ENCODE peak calls at places on chromosomes 2 and 18, in six cellular contexts. O is transverse colon, A is K562, T is heart left ventricle, F is fibroblast of mammary gland, I is hippocampal formation. S is an unnamed sample.

GRCh38 chr18:5073026-5073944 is 123.8 kb downstream of the AKAIN1 start:
- DNase-seq in O (peak), A (peak), T (no peak), F (peak), I (no peak), S (no peak)

GRCh38 chr2:109344270-109344805 is 215.3 kb downstream of the SH3RF3 start:
- DNase-seq in O (no peak), A (no peak), T (no peak), F (no peak), I (no peak), S (no peak)

GRCh38 chr18:45231606-45232005 is 383.7 kb upstream of the SLC14A2 start:
- DNase-seq in O (no peak), A (no peak), T (no peak), F (no peak), I (no peak), S (no peak)

GRCh38 chr2:12637754-12638153 is 79.0 kb upstream of the TRIB2 start:
- DNase-seq in O (no peak), A (no peak), T (no peak), F (peak), I (no peak), S (no peak)

GRCh38 chr2:237591379-237591881 is 896 bp upstream of the RAB17 start:
- DNase-seq in O (peak), A (peak), T (no peak), F (peak), I (no peak), S (no peak)

GRCh38 chr2:118902279-118903028 is 39.5 kb upstream of the MARCO start:
- DNase-seq in O (no peak), A (no peak), T (no peak), F (no peak), I (no peak), S (no peak)

GRCh38 chr2:205686231-205687017 is 4.1 kb downstream of the NRP2 start:
- DNase-seq in O (no peak), A (no peak), T (no peak), F (no peak), I (no peak), S (no peak)

GRCh38 chr2:25207078-25207545 is 38.7 kb upstream of the POMC start:
- DNase-seq in O (no peak), A (no peak), T (no peak), F (no peak), I (no peak), S (no peak)

GRCh38 chr2:192000196-192000990 is 153.5 kb upstream of the CAVIN2 start:
- DNase-seq in O (no peak), A (no peak), T (no peak), F (no peak), I (no peak), S (no peak)

GRCh38 chr2:198322275-198322674 is 517.9 kb downstream of the PLCL1 start:
- DNase-seq in O (no peak), A (peak), T (no peak), F (no peak), I (no peak), S (no peak)

GRCh38 chr18:23106575-23106974 is 28.7 kb upstream of the CABLES1 start:
- DNase-seq in O (peak), A (no peak), T (no peak), F (peak), I (no peak), S (peak)

GRCh38 chr2:53631313-53632125 is 136.1 kb upstream of the CHAC2 start:
- DNase-seq in O (no peak), A (no peak), T (no peak), F (no peak), I (no peak), S (no peak)

GRCh38 chr2:89844221-89844943 is 1152.9 kb downstream of the RPIA start:
- DNase-seq in O (no peak), A (peak), T (no peak), F (no peak), I (no peak), S (no peak)

GRCh38 chr2:205047273-205047839 is 502.1 kb downstream of the PARD3B start:
- DNase-seq in O (no peak), A (no peak), T (no peak), F (no peak), I (no peak), S (no peak)